ENCODE peak calls at places on chromosomes 13 and 19, in eight cellular contexts. G, C, S, I, Y, T, O and Z are unnamed samples. For H3K27me3, the result is how much of the 10 kb centered on the place peaks cover.

GRCh38 chr13:26785845-26786630 is 25.5 kb upstream of the GPR12 start:
- DNase-seq in G (peak), C (peak), S (peak), I (peak), Y (peak), T (peak), O (no peak), Z (peak)

GRCh38 chr13:39023316-39023715 is 14.6 kb downstream of the PROSER1 start:
- DNase-seq in G (no peak), C (no peak), S (no peak), I (no peak), Y (no peak), T (no peak), O (no peak), Z (no peak)

GRCh38 chr13:41827507-41828213 is 133.2 kb downstream of the VWA8 start:
- DNase-seq in G (no peak), C (no peak), S (no peak), I (no peak), Y (no peak), T (no peak), O (peak), Z (no peak)

GRCh38 chr19:34145741-34146202 is 26.5 kb upstream of the LSM14A start:
- DNase-seq in G (peak), C (peak), S (peak), I (peak), Y (no peak), T (peak), O (peak), Z (peak)

GRCh38 chr13:43911283-43911682 is 31.6 kb downstream of the LACC1 start:
- DNase-seq in G (no peak), C (no peak), S (no peak), I (no peak), Y (no peak), T (no peak), O (no peak), Z (no peak)

GRCh38 chr19:18416778-18417249 is 2.4 kb upstream of the SSBP4 start:
- DNase-seq in G (peak), C (peak), S (peak), I (peak), Y (peak), T (peak), O (peak), Z (peak)

GRCh38 chr13:80870186-80870585 is 529.3 kb upstream of the SPRY2 start:
- DNase-seq in G (no peak), C (no peak), S (no peak), I (no peak), Y (no peak), T (no peak), O (no peak), Z (no peak)

GRCh38 chr13:42832341-42833153 is 51.2 kb downstream of the FAM216B start:
- DNase-seq in G (no peak), C (no peak), S (no peak), I (no peak), Y (no peak), T (no peak), O (peak), Z (no peak)

GRCh38 chr13:30308548-30308947 is 1.2 kb upstream of the KATNAL1 start:
- DNase-seq in G (no peak), C (no peak), S (no peak), I (no peak), Y (no peak), T (no peak), O (no peak), Z (no peak)

GRCh38 chr13:101624210-101624922 is 171.9 kb downstream of the ITGBL1 start:
- DNase-seq in G (no peak), C (no peak), S (no peak), I (no peak), Y (no peak), T (no peak), O (peak), Z (no peak)

GRCh38 chr13:20473139-20473538 is 52.5 kb downstream of the CRYL1 start:
- DNase-seq in G (no peak), C (no peak), S (no peak), I (no peak), Y (no peak), T (no peak), O (peak), Z (no peak)

GRCh38 chr19:21158523-21159135 is 16.8 kb downstream of the ZNF431 start:
- DNase-seq in G (no peak), C (no peak), S (no peak), I (no peak), Y (no peak), T (no peak), O (peak), Z (no peak)

GRCh38 chr19:55690109-55690768 is 15.2 kb downstream of the EPN1 start:
- DNase-seq in G (no peak), C (no peak), S (no peak), I (no peak), Y (peak), T (no peak), O (no peak), Z (no peak)

GRCh38 chr13:28489536-28489935 is 5.4 kb downstream of the FLT1 start:
- DNase-seq in G (no peak), C (no peak), S (no peak), I (no peak), Y (no peak), T (no peak), O (no peak), Z (no peak)

GRCh38 chr13:28621439-28621838 is 37.5 kb upstream of the POMP start:
- DNase-seq in G (no peak), C (no peak), S (no peak), I (no peak), Y (no peak), T (no peak), O (no peak), Z (no peak)

GRCh38 chr19:40165362-40165937 is 25.8 kb upstream of the MAP3K10 start:
- DNase-seq in G (peak), C (peak), S (peak), I (no peak), Y (peak), T (peak), O (peak), Z (peak)

GRCh38 chr19:54454781-54455675 is 6.0 kb downstream of the LENG8 start:
- DNase-seq in G (no peak), C (no peak), S (no peak), I (no peak), Y (peak), T (no peak), O (no peak), Z (no peak)

GRCh38 chr13:104823071-104823470 is 1712.4 kb downstream of the EFNB2 start:
- DNase-seq in G (no peak), C (no peak), S (no peak), I (no peak), Y (no peak), T (no peak), O (no peak), Z (no peak)
- H3K27ac ChIP-seq in G (no peak), C (no peak), S (no peak), I (no peak), Y (no peak), T (no peak), O (no peak), Z (no peak)

DNA sequence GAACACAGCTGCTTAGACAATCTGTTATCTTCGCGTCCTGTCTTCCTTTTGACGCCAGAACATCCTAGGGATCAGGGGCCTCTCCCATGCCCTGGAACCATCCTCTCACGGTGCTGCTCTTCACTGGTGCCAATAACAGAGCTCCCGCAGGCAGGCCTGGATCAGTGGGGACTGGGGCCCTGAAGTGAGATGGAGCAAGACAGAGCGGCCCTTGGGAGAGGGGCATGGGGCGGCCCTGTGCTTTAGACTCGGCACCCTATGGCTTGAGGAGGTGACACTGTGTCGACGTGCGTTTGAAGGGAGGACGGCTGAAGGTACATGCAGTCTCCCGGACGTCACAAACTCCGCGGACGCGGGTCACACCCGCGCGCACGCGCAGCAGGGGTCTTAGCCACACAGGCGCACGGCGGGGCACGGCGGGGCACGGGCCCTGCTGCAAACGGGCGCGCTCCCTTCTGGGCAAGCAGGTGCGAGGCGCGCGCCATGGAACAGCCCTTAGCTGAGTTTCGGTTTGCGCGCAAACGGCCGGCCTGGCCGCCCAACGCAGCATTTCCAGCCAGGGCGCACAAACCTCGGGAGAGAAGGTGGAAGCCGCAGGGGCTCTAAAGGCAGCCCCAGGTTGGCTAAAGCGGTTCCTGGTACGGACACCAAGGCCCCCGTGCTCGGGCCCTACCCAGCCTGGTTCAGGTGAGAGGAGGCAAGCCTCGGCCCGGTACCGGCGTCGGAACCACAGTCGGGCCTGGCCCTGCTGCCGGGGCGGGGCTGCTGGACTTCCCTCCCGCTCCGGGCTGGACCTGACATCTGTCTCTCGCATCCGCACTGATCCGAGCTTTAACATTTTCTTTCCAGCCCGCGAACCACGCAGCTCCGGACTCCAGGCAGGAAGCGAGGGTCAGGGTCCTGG is 16.5 kb upstream of the RNF17 start:
- DNase-seq in G (no peak), C (no peak), S (no peak), I (no peak), Y (no peak), T (no peak), O (no peak), Z (no peak)
- H3K27me3 ChIP-seq in G (under half), C (under half), S (under half), I (under half), Y (half or more), T (under half), O (half or more), Z (under half)

GRCh38 chr19:2957160-2957559 is 12.4 kb upstream of the ZNF77 start:
- DNase-seq in G (no peak), C (no peak), S (no peak), I (no peak), Y (no peak), T (no peak), O (no peak), Z (no peak)

GRCh38 chr19:2950286-2951124 is 5.7 kb upstream of the ZNF77 start:
- DNase-seq in G (peak), C (peak), S (peak), I (peak), Y (peak), T (peak), O (peak), Z (peak)

GRCh38 chr19:2949939-2950285 is 5.1 kb upstream of the ZNF77 start:
- DNase-seq in G (no peak), C (no peak), S (peak), I (no peak), Y (peak), T (peak), O (peak), Z (no peak)

GRCh38 chr19:2952953-2953481 is 8.2 kb upstream of the ZNF77 start:
- DNase-seq in G (no peak), C (no peak), S (no peak), I (no peak), Y (no peak), T (no peak), O (peak), Z (no peak)
- H3K4me3 ChIP-seq in G (no peak), C (no peak), S (no peak), I (no peak), Y (no peak), T (no peak), O (peak), Z (no peak)

DNA sequence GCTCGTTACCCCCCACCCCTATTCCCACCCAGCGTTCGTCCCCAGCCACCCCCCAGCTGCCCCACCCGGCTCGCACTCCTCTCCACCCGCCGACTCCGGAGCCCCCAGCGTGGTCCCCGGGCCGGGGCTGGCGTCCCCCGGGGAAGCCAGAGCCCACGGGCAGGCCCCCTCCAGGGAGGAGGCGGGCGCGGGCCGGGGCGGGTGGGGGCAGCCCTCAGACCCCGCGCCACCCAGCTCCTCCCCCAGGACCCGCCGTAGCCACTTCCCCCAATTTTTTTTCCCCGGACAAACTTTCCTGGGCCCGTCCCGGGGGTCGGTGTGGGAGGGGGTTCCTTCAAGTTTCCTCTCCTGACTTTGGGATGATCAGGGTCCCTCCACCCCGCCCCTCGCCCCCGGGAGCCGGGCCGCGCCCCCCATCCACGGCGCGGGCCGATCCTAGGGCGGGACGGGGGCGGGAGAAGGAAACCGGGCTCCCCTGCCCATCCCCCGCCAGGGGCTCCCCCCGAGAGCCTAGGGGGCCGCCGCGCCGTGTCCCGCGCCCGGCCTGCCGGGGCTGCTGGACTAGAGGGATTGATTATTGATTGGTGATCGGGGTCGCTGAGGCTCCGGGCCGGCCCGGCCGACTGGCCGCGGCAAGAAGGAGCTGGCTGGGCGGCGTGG is 927 bp upstream of the TSHZ3 start:
- DNase-seq in G (no peak), C (no peak), S (no peak), I (no peak), Y (peak), T (peak), O (no peak), Z (no peak)
- H3K27ac ChIP-seq in G (no peak), C (no peak), S (no peak), I (no peak), Y (peak), T (peak), O (no peak), Z (no peak)